ENCODE peak calls at places on chromosomes 11 and 22, in six cellular contexts. R is body of pancreas; N is Calu3; E is cardiac fibroblast; C is CD4-positive, alpha-beta T cell; X is NCI-H2081. L is an unnamed sample.

GRCh38 chr11:46889689-46890475 is 28.5 kb downstream of the LRP4 start:
- DNase-seq in X (peak), R (peak), E (peak), N (peak), C (peak), L (peak)

GRCh38 chr11:8310743-8311298 is 47.1 kb upstream of the LMO1 start:
- DNase-seq in E (no peak), R (no peak), C (no peak), X (no peak), N (no peak), L (no peak)

GRCh38 chr11:130223291-130223971 is 63.8 kb downstream of the ST14 start:
- DNase-seq in R (no peak), C (no peak), E (no peak), N (no peak), X (no peak), L (no peak)

GRCh38 chr11:47689480-47689879 is 25.7 kb downstream of the AGBL2 start:
- DNase-seq in N (no peak), X (no peak), C (no peak), R (no peak), E (no peak), L (no peak)

GRCh38 chr11:80365980-80366379 is 925.1 kb upstream of the TENM4 start:
- DNase-seq in X (no peak), E (no peak), N (no peak), C (no peak), R (no peak), L (no peak)

GRCh38 chr11:64305691-64306562 is 603 bp downstream of the ESRRA start:
- DNase-seq in N (peak), C (peak), R (peak), E (peak), X (peak), L (peak)

GRCh38 chr11:113193894-113194293 is 120.5 kb upstream of the TTC12 start:
- DNase-seq in E (no peak), C (no peak), N (no peak), X (peak), R (peak), L (no peak)

GRCh38 chr22:43346521-43346929 is 3.4 kb upstream of the SCUBE1 start:
- DNase-seq in X (peak), N (peak), C (peak), E (peak), R (peak), L (peak)

GRCh38 chr11:63944987-63945386 is 6.2 kb downstream of the NAA40 start:
- DNase-seq in R (peak), N (no peak), E (peak), C (no peak), X (no peak), L (no peak)

GRCh38 chr22:46867106-46867505 is 104.7 kb downstream of the TBC1D22A start:
- DNase-seq in C (no peak), R (no peak), N (no peak), X (no peak), E (no peak), L (no peak)

GRCh38 chr11:61052182-61052972 is 49.9 kb upstream of the CD5 start:
- DNase-seq in C (no peak), R (no peak), X (no peak), N (no peak), E (no peak), L (no peak)

GRCh38 chr11:73982595-73982989 is at the start of gene UCP2:
- DNase-seq in X (peak), C (peak), R (peak), N (peak), E (no peak), L (peak)

GRCh38 chr11:122189259-122189658 is 73.2 kb upstream of the BLID start:
- DNase-seq in N (peak), E (peak), R (no peak), X (no peak), C (no peak), L (peak)

GRCh38 chr22:39350803-39351688 is 1.3 kb downstream of the SYNGR1 start:
- DNase-seq in X (no peak), E (no peak), N (no peak), R (no peak), C (no peak), L (peak)

GRCh38 chr11:64990222-64990918 is 6.4 kb downstream of the BATF2 start:
- DNase-seq in R (peak), E (peak), N (no peak), X (no peak), C (no peak), L (peak)

GRCh38 chr11:416757-417621 is 2.2 kb upstream of the SIGIRR start:
- DNase-seq in E (no peak), N (peak), C (no peak), R (peak), X (peak), L (no peak)